ENCODE peak calls at places on chromosomes 16 and 17, in ten cellular contexts. G, X, V, C, J, L, Q, A, P and W are unnamed samples.

GRCh38 chr16:53534206-53534605 is 31.2 kb upstream of the AKTIP start:
- DNase-seq in G (no peak), X (no peak), V (no peak), C (no peak), J (no peak), L (no peak), Q (no peak), A (no peak), P (no peak), W (no peak)

GRCh38 chr16:719815-720506 is 985 bp upstream of the ANTKMT start:
- DNase-seq in G (no peak), X (no peak), V (no peak), C (peak), J (peak), L (no peak), Q (peak), A (no peak), P (no peak), W (no peak)

GRCh38 chr16:1823821-1824220 is 2.8 kb downstream of the HAGH start:
- DNase-seq in G (no peak), X (peak), V (no peak), C (peak), J (peak), L (peak), Q (peak), A (no peak), P (peak), W (no peak)

GRCh38 chr17:10842658-10843057 is 4.8 kb upstream of the PIRT start:
- DNase-seq in G (no peak), X (no peak), V (no peak), C (no peak), J (no peak), L (no peak), Q (no peak), A (no peak), P (no peak), W (no peak)

GRCh38 chr17:59783221-59784016 is 76.0 kb downstream of the VMP1 start:
- DNase-seq in G (no peak), X (peak), V (no peak), C (no peak), J (no peak), L (peak), Q (peak), A (no peak), P (peak), W (no peak)

GRCh38 chr16:2404099-2404498 is 25.1 kb upstream of the CCNF start:
- DNase-seq in G (no peak), X (no peak), V (no peak), C (no peak), J (no peak), L (no peak), Q (no peak), A (no peak), P (no peak), W (no peak)

GRCh38 chr17:4378626-4379025 is 12.2 kb upstream of the UBE2G1 start:
- DNase-seq in G (no peak), X (no peak), V (no peak), C (no peak), J (no peak), L (no peak), Q (no peak), A (no peak), P (no peak), W (no peak)

GRCh38 chr17:79214940-79215604 is 140.4 kb downstream of the ENGASE start:
- DNase-seq in G (no peak), X (no peak), V (no peak), C (no peak), J (no peak), L (no peak), Q (no peak), A (no peak), P (no peak), W (no peak)

GRCh38 chr17:27506348-27507218 is 50.3 kb downstream of the KSR1 start:
- DNase-seq in G (no peak), X (peak), V (no peak), C (no peak), J (peak), L (no peak), Q (peak), A (no peak), P (no peak), W (no peak)

GRCh38 chr16:68070811-68071546 is 14.2 kb upstream of the NFATC3 start:
- DNase-seq in G (no peak), X (no peak), V (no peak), C (no peak), J (no peak), L (no peak), Q (peak), A (no peak), P (no peak), W (no peak)
- TF ChIP-seq CTCF in G (no peak), X (no peak), V (no peak), C (no peak), J (no peak), L (no peak), Q (peak), A (no peak), P (no peak), W (no peak)

DNA sequence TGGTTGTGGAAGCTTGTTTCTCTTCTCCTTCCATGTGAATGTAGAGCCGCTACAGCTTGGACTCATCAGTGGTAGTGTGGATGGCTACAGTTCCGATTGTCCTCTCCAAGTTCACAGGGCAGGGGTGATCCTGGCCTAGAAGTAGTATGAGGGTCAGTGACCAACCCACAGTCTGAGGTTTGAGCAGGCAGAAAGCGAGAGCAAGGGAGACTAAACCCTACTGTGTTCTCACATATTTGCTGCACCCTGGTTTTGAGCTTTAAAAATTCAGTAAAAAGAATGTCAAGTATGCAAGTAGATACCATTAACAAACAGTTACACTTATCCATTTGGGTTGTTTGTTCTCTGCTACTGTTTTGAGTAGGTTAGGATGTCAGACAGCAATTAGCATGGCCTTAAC is 148.9 kb downstream of the MRTFB start:
- DNase-seq in G (no peak), X (no peak), V (no peak), C (no peak), J (no peak), L (no peak), Q (no peak), A (no peak), P (no peak), W (no peak)
- H3K4me3 ChIP-seq in G (no peak), X (no peak), V (no peak), C (no peak), J (no peak), L (no peak), Q (no peak), A (no peak), P (no peak), W (no peak)

DNA sequence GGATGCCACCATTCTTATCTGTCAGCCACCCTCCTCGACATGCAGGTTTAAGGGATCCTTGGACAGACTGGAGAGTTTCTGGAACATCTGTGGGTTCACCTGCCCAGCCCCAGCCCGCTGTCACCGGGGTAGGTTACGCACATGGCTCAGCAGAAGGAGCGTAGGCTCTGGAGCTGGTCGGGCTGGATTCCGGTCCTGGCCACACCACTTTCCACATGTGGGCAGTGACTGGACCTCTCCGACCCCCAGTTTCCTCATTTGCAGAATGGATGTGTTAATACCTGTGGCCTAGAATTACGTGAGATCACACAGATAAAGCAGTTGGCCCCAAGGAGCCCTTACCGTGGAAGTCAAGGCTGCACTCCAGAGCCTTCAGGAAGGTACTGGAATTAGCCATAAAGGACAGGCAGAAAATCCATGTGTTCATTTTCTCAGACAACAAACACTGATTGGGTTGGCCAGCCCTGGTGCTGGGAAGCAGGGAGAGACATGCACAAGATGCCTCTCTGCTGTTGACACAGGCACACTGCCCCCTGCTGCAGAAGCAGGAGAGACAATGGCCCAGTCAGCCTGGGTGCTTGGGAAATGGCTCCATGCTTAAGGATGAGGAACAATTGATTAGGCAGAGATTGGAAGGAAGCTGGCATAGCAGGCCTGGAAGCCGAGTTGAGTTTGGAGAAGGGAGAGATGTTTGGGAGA is 58.8 kb downstream of the SF3B3 start:
- DNase-seq in G (no peak), X (no peak), V (no peak), C (no peak), J (no peak), L (no peak), Q (no peak), A (no peak), P (peak), W (no peak)
- TF ChIP-seq CTCF in G (no peak), X (peak), V (no peak), C (no peak), J (peak), L (peak), Q (peak), A (no peak), P (peak), W (peak)

GRCh38 chr17:14304222-14304844 is 3.5 kb downstream of the HS3ST3B1 start:
- DNase-seq in G (no peak), X (peak), V (no peak), C (no peak), J (no peak), L (no peak), Q (no peak), A (no peak), P (no peak), W (no peak)
- H3K4me3 ChIP-seq in G (peak), X (peak), V (peak), C (no peak), J (no peak), L (peak), Q (no peak), A (peak), P (peak), W (peak)

GRCh38 chr17:57121308-57122042 is 36.4 kb downstream of the AKAP1 start:
- DNase-seq in G (no peak), X (peak), V (no peak), C (no peak), J (peak), L (peak), Q (peak), A (peak), P (peak), W (no peak)
- TF ChIP-seq CTCF in G (peak), X (peak), V (no peak), C (no peak), J (peak), L (peak), Q (peak), A (peak), P (peak), W (peak)

DNA sequence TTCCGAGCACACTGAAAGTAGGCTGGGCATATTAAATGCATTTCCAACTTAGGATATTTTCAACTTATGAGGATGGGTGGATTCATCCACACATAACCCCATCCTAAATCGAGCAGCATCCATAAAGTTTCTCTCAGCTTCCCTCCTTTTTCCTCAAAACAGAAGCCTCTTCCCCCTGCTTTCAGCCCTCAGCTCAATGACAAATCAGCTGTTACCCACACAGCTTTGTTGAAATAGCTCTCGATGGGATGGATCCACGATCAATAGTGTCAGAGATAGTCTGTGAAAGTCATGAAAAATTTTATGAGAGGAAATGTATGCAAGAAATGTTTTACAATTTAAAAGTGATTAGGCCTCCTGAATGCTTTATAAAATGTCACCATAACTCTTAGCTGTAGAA is 2.5 kb downstream of the DHX33 start:
- DNase-seq in G (no peak), X (no peak), V (no peak), C (no peak), J (no peak), L (no peak), Q (no peak), A (no peak), P (no peak), W (no peak)
- H3K4me3 ChIP-seq in G (no peak), X (no peak), V (no peak), C (no peak), J (no peak), L (no peak), Q (peak), A (no peak), P (no peak), W (no peak)

DNA sequence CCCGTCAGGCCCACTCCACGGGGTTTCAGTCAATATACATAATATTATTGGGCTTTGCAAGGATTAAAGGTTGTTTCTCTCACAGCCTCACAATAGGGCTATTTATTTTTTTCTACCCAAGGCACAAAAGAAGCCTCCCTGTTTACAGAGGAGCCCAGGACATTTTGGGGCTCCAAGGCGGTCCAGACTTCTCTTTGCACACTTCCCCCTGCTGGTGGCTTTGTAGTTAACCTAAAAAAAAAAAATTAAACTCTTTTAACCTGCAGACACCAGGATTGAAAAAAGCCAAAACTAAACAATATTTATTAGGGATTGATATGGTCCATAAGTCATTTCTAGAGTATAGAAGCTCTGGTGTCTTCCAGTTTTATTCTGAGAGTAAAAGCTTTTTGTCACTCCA is 169.7 kb upstream of the ZFHX3 start:
- DNase-seq in G (no peak), X (no peak), V (no peak), C (no peak), J (no peak), L (no peak), Q (no peak), A (no peak), P (no peak), W (no peak)
- TF ChIP-seq CTCF in G (no peak), X (peak), V (no peak), C (no peak), J (no peak), L (peak), Q (peak), A (no peak), P (peak), W (peak)

DNA sequence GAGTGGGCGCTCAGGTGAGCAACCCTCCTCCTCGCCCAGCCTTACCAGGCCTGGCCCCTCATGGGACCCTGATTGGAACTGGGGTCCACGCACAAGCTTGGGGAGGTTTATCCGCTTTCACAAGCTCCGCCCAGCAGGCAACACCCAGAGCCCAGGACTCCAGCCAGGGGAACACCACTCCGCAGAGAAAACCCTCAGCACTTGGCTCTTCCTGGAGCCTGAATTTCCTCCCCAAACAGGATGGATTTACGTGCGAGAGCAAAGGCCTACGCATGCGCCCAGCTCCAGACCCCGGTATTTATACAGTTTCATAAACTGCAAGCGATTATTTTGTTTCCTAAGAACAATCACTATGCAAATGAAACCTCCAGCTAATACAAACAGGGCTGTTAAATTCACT is 22.9 kb downstream of the ZNF423 start:
- DNase-seq in G (peak), X (no peak), V (no peak), C (peak), J (no peak), L (no peak), Q (no peak), A (peak), P (no peak), W (no peak)
- H3K4me3 ChIP-seq in G (peak), X (no peak), V (peak), C (no peak), J (no peak), L (no peak), Q (no peak), A (no peak), P (no peak), W (no peak)

GRCh38 chr16:89704281-89704680 is 2.8 kb upstream of the SPATA2L start:
- DNase-seq in G (no peak), X (no peak), V (no peak), C (no peak), J (no peak), L (no peak), Q (no peak), A (no peak), P (no peak), W (no peak)
- TF ChIP-seq CTCF in G (no peak), X (no peak), V (no peak), C (no peak), J (peak), L (no peak), Q (no peak), A (no peak), P (no peak), W (no peak)

GRCh38 chr17:17041018-17041521 is 1.2 kb upstream of the MPRIP start:
- DNase-seq in G (peak), X (no peak), V (no peak), C (no peak), J (peak), L (peak), Q (no peak), A (peak), P (peak), W (no peak)
- H3K4me3 ChIP-seq in G (peak), X (no peak), V (no peak), C (no peak), J (no peak), L (no peak), Q (no peak), A (no peak), P (peak), W (no peak)